ENCODE peak calls at places on chromosome 11, in five cellular contexts. One of them, this sample, is unnamed.

GRCh38 chr11:92384316-92384715 is 159.7 kb downstream of the FAT3 start:
- DNase-seq in right lobe of liver: no peak
- DNase-seq in gastrocnemius medialis: no peak
- DNase-seq in IMR-90: peak
- DNase-seq in H54: no peak
- DNase-seq in this sample: no peak

GRCh38 chr11:134333951-134334350 is 2.2 kb downstream of the GLB1L2 start:
- DNase-seq in right lobe of liver: no peak
- DNase-seq in gastrocnemius medialis: no peak
- DNase-seq in IMR-90: no peak
- DNase-seq in H54: no peak
- DNase-seq in this sample: no peak

GRCh38 chr11:41116970-41117369 is 342.5 kb downstream of the LRRC4C start:
- DNase-seq in right lobe of liver: no peak
- DNase-seq in gastrocnemius medialis: no peak
- DNase-seq in IMR-90: no peak
- DNase-seq in H54: no peak
- DNase-seq in this sample: no peak

GRCh38 chr11:119751281-119752060 is 22.5 kb upstream of the NECTIN1 start:
- DNase-seq in right lobe of liver: no peak
- DNase-seq in gastrocnemius medialis: no peak
- DNase-seq in IMR-90: no peak
- DNase-seq in H54: no peak
- DNase-seq in this sample: no peak

GRCh38 chr11:96001037-96001436 is 77.1 kb upstream of the MTMR2 start:
- DNase-seq in right lobe of liver: no peak
- DNase-seq in gastrocnemius medialis: peak
- DNase-seq in IMR-90: peak
- DNase-seq in H54: no peak
- DNase-seq in this sample: peak

GRCh38 chr11:34275486-34275885 is 82.3 kb downstream of the ABTB2 start:
- DNase-seq in right lobe of liver: no peak
- DNase-seq in gastrocnemius medialis: no peak
- DNase-seq in IMR-90: no peak
- DNase-seq in H54: no peak
- DNase-seq in this sample: no peak

GRCh38 chr11:46315033-46315738 is 32.1 kb upstream of the DGKZ start:
- DNase-seq in right lobe of liver: no peak
- DNase-seq in gastrocnemius medialis: no peak
- DNase-seq in IMR-90: peak
- DNase-seq in H54: peak
- DNase-seq in this sample: peak

GRCh38 chr11:73143126-73143838 is 1.2 kb upstream of the FCHSD2 start:
- DNase-seq in right lobe of liver: no peak
- DNase-seq in gastrocnemius medialis: no peak
- DNase-seq in IMR-90: peak
- DNase-seq in H54: no peak
- DNase-seq in this sample: peak

GRCh38 chr11:67656278-67656922 is 5.9 kb upstream of the ACY3 start:
- DNase-seq in right lobe of liver: no peak
- DNase-seq in gastrocnemius medialis: no peak
- DNase-seq in IMR-90: peak
- DNase-seq in H54: no peak
- DNase-seq in this sample: no peak

GRCh38 chr11:9594267-9595046 is 21.0 kb downstream of the WEE1 start:
- DNase-seq in right lobe of liver: no peak
- DNase-seq in gastrocnemius medialis: no peak
- DNase-seq in IMR-90: peak
- DNase-seq in H54: no peak
- DNase-seq in this sample: no peak

GRCh38 chr11:77776455-77776854 is 44.1 kb downstream of the RSF1 start:
- DNase-seq in right lobe of liver: no peak
- DNase-seq in gastrocnemius medialis: no peak
- DNase-seq in IMR-90: peak
- DNase-seq in H54: no peak
- DNase-seq in this sample: no peak

GRCh38 chr11:122192634-122193245 is 76.7 kb upstream of the BLID start:
- DNase-seq in right lobe of liver: no peak
- DNase-seq in gastrocnemius medialis: no peak
- DNase-seq in IMR-90: peak
- DNase-seq in H54: no peak
- DNase-seq in this sample: no peak

GRCh38 chr11:8192016-8192895 is 23.4 kb upstream of the RIC3 start:
- DNase-seq in right lobe of liver: no peak
- DNase-seq in gastrocnemius medialis: peak
- DNase-seq in IMR-90: peak
- DNase-seq in H54: peak
- DNase-seq in this sample: peak

GRCh38 chr11:129643031-129643721 is 172.5 kb upstream of the TMEM45B start:
- DNase-seq in right lobe of liver: no peak
- DNase-seq in gastrocnemius medialis: no peak
- DNase-seq in IMR-90: peak
- DNase-seq in H54: no peak
- DNase-seq in this sample: no peak

GRCh38 chr11:85589373-85589772 is 37.8 kb downstream of the DLG2 start:
- DNase-seq in right lobe of liver: no peak
- DNase-seq in gastrocnemius medialis: no peak
- DNase-seq in IMR-90: no peak
- DNase-seq in H54: no peak
- DNase-seq in this sample: no peak

GRCh38 chr11:78645226-78646202 is 70.8 kb upstream of the NARS2 start:
- DNase-seq in right lobe of liver: peak
- DNase-seq in gastrocnemius medialis: peak
- DNase-seq in IMR-90: peak
- DNase-seq in H54: peak
- DNase-seq in this sample: peak

GRCh38 chr11:43894546-43894945 is 13.9 kb downstream of the ALKBH3 start:
- DNase-seq in right lobe of liver: no peak
- DNase-seq in gastrocnemius medialis: no peak
- DNase-seq in IMR-90: no peak
- DNase-seq in H54: no peak
- DNase-seq in this sample: no peak

GRCh38 chr11:67054851-67055523 is 1.7 kb upstream of the RHOD start:
- DNase-seq in right lobe of liver: no peak
- DNase-seq in gastrocnemius medialis: peak
- DNase-seq in IMR-90: peak
- DNase-seq in H54: peak
- DNase-seq in this sample: peak

GRCh38 chr11:63404536-63404935 is 35.0 kb downstream of the SLC22A9 start:
- DNase-seq in right lobe of liver: peak
- DNase-seq in gastrocnemius medialis: no peak
- DNase-seq in IMR-90: no peak
- DNase-seq in H54: no peak
- DNase-seq in this sample: peak

GRCh38 chr11:17596711-17597110 is 49.7 kb downstream of the OTOG start:
- DNase-seq in right lobe of liver: no peak
- DNase-seq in gastrocnemius medialis: no peak
- DNase-seq in IMR-90: no peak
- DNase-seq in H54: no peak
- DNase-seq in this sample: no peak

GRCh38 chr11:86176165-86176884 is 68.2 kb upstream of the EED start:
- DNase-seq in right lobe of liver: no peak
- DNase-seq in gastrocnemius medialis: no peak
- DNase-seq in IMR-90: peak
- DNase-seq in H54: no peak
- DNase-seq in this sample: no peak

GRCh38 chr11:45801723-45802315 is 3.1 kb upstream of the SLC35C1 start:
- DNase-seq in right lobe of liver: no peak
- DNase-seq in gastrocnemius medialis: no peak
- DNase-seq in IMR-90: no peak
- DNase-seq in H54: no peak
- DNase-seq in this sample: no peak

GRCh38 chr11:79661373-79661772 is 220.5 kb upstream of the TENM4 start:
- DNase-seq in right lobe of liver: no peak
- DNase-seq in gastrocnemius medialis: no peak
- DNase-seq in IMR-90: no peak
- DNase-seq in H54: no peak
- DNase-seq in this sample: no peak

GRCh38 chr11:72352859-72353551 is 81.3 kb downstream of the CLPB start:
- DNase-seq in right lobe of liver: no peak
- DNase-seq in gastrocnemius medialis: no peak
- DNase-seq in IMR-90: peak
- DNase-seq in H54: no peak
- DNase-seq in this sample: no peak

GRCh38 chr11:2298795-2299747 is 2.6 kb downstream of the C11orf21 start:
- DNase-seq in right lobe of liver: peak
- DNase-seq in gastrocnemius medialis: no peak
- DNase-seq in IMR-90: no peak
- DNase-seq in H54: no peak
- DNase-seq in this sample: peak

GRCh38 chr11:128775513-128775912 is 81.6 kb downstream of the FLI1 start:
- DNase-seq in right lobe of liver: no peak
- DNase-seq in gastrocnemius medialis: no peak
- DNase-seq in IMR-90: no peak
- DNase-seq in H54: no peak
- DNase-seq in this sample: no peak

GRCh38 chr11:30314625-30315024 is 8.3 kb upstream of the ARL14EP start:
- DNase-seq in right lobe of liver: no peak
- DNase-seq in gastrocnemius medialis: no peak
- DNase-seq in IMR-90: peak
- DNase-seq in H54: no peak
- DNase-seq in this sample: no peak

GRCh38 chr11:124867700-124868099 is 2.5 kb downstream of the ROBO3 start:
- DNase-seq in right lobe of liver: peak
- DNase-seq in gastrocnemius medialis: no peak
- DNase-seq in IMR-90: peak
- DNase-seq in H54: no peak
- DNase-seq in this sample: no peak

GRCh38 chr11:132886335-132886734 is 646.0 kb downstream of the OPCML start:
- DNase-seq in right lobe of liver: no peak
- DNase-seq in gastrocnemius medialis: no peak
- DNase-seq in IMR-90: peak
- DNase-seq in H54: no peak
- DNase-seq in this sample: no peak

GRCh38 chr11:20099527-20099926 is 60.7 kb downstream of the DBX1 start:
- DNase-seq in right lobe of liver: no peak
- DNase-seq in gastrocnemius medialis: no peak
- DNase-seq in IMR-90: no peak
- DNase-seq in H54: no peak
- DNase-seq in this sample: no peak

DNA sequence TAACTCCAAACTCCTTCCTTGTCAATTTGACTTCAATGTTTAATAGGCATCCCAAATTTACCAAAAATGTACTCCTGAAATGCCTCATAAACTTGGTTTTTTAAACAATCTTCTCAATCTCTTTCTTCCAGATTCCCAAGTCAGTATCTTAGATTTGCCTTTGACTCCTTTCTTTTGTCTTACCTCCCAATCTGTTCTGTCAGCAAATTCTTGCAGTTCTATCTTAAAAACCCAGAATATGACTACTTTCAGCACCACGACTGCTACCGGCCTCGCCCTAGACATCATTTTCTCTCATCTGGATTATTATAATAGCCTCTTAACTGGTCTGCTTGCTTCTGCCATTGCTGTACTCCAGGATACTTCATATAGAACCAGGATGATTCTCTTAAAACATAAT is 7.9 kb downstream of the NLRP14 start:
- DNase-seq in right lobe of liver: no peak
- DNase-seq in gastrocnemius medialis: no peak
- DNase-seq in IMR-90: no peak
- DNase-seq in H54: no peak
- DNase-seq in this sample: no peak
- TF ChIP-seq POLR2A in right lobe of liver: no peak
- TF ChIP-seq POLR2A in gastrocnemius medialis: no peak
- TF ChIP-seq POLR2A in IMR-90: no peak
- TF ChIP-seq POLR2A in H54: no peak
- TF ChIP-seq POLR2A in this sample: no peak

GRCh38 chr11:64763804-64764611 is 4.2 kb upstream of the PYGM start:
- DNase-seq in right lobe of liver: no peak
- DNase-seq in gastrocnemius medialis: no peak
- DNase-seq in IMR-90: no peak
- DNase-seq in H54: no peak
- DNase-seq in this sample: no peak
- TF ChIP-seq POLR2A in right lobe of liver: no peak
- TF ChIP-seq POLR2A in gastrocnemius medialis: no peak
- TF ChIP-seq POLR2A in IMR-90: no peak
- TF ChIP-seq POLR2A in H54: no peak
- TF ChIP-seq POLR2A in this sample: no peak

DNA sequence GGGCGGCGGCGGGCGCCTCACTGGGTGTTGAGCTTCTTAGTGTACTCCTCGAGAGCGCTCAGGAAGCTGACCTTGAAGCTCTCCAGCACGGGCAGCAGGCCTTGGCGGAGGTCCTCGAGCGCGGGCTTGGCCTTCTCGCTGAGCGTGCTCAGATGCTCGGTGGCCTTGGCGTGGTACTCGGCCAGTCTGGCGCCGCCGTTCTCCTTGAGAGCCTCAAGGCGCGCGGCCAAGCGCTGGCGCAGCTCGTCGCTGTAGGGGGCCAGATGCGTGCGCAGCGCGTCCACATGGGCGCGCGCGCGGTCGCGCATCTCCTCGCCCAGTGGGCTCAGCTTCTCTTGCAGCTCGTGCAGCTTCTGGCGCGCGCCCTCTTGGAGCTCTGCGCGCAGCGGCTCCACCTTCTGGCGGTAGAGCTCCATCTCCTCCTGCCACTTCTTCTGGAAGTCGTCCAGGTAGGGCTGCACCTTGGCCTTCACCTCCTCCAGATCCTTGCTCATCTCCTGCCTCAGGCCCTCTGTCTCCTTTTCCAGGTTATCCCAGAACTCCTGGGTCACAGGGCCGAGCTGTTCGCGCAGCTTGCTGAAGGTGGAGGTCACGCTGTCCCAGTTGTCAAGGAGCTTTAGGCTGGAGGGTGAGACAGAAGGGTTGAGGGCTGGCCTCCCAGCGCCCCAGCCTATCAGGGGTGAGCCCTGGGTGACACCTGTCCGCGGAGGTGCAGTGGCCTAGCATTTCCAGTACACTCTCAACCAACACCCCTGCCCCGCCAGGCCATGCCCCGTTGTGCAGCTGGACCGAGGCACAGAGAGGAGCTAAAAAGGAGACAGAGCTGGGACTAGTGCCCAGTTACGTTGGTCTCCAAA is 1.4 kb downstream of the APOA1 start:
- DNase-seq in right lobe of liver: peak
- DNase-seq in gastrocnemius medialis: peak
- DNase-seq in IMR-90: peak
- DNase-seq in H54: no peak
- DNase-seq in this sample: peak
- TF ChIP-seq POLR2A in right lobe of liver: peak
- TF ChIP-seq POLR2A in gastrocnemius medialis: no peak
- TF ChIP-seq POLR2A in IMR-90: no peak
- TF ChIP-seq POLR2A in H54: no peak
- TF ChIP-seq POLR2A in this sample: peak

GRCh38 chr11:65492637-65493366 is 6.0 kb upstream of the MALAT1 start:
- DNase-seq in right lobe of liver: peak
- DNase-seq in gastrocnemius medialis: peak
- DNase-seq in IMR-90: peak
- DNase-seq in H54: no peak
- DNase-seq in this sample: peak

GRCh38 chr11:65491614-65492386 is 7.0 kb upstream of the MALAT1 start:
- DNase-seq in right lobe of liver: peak
- DNase-seq in gastrocnemius medialis: peak
- DNase-seq in IMR-90: peak
- DNase-seq in H54: no peak
- DNase-seq in this sample: peak

GRCh38 chr11:65491163-65491465 is 7.7 kb upstream of the MALAT1 start:
- DNase-seq in right lobe of liver: peak
- DNase-seq in gastrocnemius medialis: no peak
- DNase-seq in IMR-90: no peak
- DNase-seq in H54: no peak
- DNase-seq in this sample: no peak

GRCh38 chr11:65492387-65492636 is 6.5 kb upstream of the MALAT1 start:
- DNase-seq in right lobe of liver: no peak
- DNase-seq in gastrocnemius medialis: no peak
- DNase-seq in IMR-90: no peak
- DNase-seq in H54: no peak
- DNase-seq in this sample: no peak

GRCh38 chr11:65493367-65494176 is 5.3 kb upstream of the MALAT1 start:
- DNase-seq in right lobe of liver: peak
- DNase-seq in gastrocnemius medialis: peak
- DNase-seq in IMR-90: peak
- DNase-seq in H54: no peak
- DNase-seq in this sample: peak
- TF ChIP-seq POLR2A in right lobe of liver: peak
- TF ChIP-seq POLR2A in gastrocnemius medialis: no peak
- TF ChIP-seq POLR2A in IMR-90: peak
- TF ChIP-seq POLR2A in H54: peak
- TF ChIP-seq POLR2A in this sample: no peak

This sample was measured in body of pancreas.